ENCODE peak calls at places on chromosomes 6 and 20, in five cellular contexts. W is H9, F is anterior cingulate cortex, P is coronary artery, X is omental fat pad. C is an unnamed sample.

GRCh38 chr20:53910312-53911002 is 159.9 kb downstream of the BCAS1 start:
- DNase-seq in P (peak), X (no peak), W (no peak), F (no peak), C (no peak)

GRCh38 chr20:17895641-17896246 is 72.8 kb downstream of the SNX5 start:
- DNase-seq in P (no peak), W (no peak), F (no peak), X (peak), C (peak)

GRCh38 chr20:13262701-13263335 is 41.7 kb downstream of the ISM1 start:
- DNase-seq in W (no peak), F (no peak), P (no peak), X (no peak), C (no peak)

GRCh38 chr20:17964632-17965031 is 4.0 kb downstream of the SNX5 start:
- DNase-seq in F (no peak), X (no peak), P (no peak), W (no peak), C (no peak)

GRCh38 chr20:50980071-50980681 is 21.6 kb downstream of the MOCS3 start:
- DNase-seq in P (no peak), W (no peak), F (no peak), X (no peak), C (no peak)

GRCh38 chr6:41684311-41685182 is 46.3 kb downstream of the MDFI start:
- DNase-seq in F (no peak), W (no peak), X (no peak), P (no peak), C (no peak)

GRCh38 chr6:155955038-155955437 is 499.4 kb upstream of the NOX3 start:
- DNase-seq in F (no peak), W (peak), X (no peak), P (no peak), C (no peak)

GRCh38 chr6:11043961-11044711 is at the start of gene ELOVL2:
- DNase-seq in F (no peak), P (no peak), X (no peak), W (peak), C (no peak)

GRCh38 chr6:117548797-117549301 is 53.5 kb downstream of the GOPC start:
- DNase-seq in P (no peak), W (no peak), F (no peak), X (no peak), C (no peak)

GRCh38 chr6:6998194-6998569 is 109.6 kb upstream of the RREB1 start:
- DNase-seq in P (no peak), F (no peak), X (no peak), W (no peak), C (no peak)

GRCh38 chr6:137767931-137768690 is 98.9 kb upstream of the TNFAIP3 start:
- DNase-seq in P (no peak), F (no peak), X (no peak), W (no peak), C (no peak)

GRCh38 chr6:163404825-163405265 is 9.7 kb upstream of the QKI start:
- DNase-seq in W (no peak), P (no peak), X (no peak), F (no peak), C (peak)

GRCh38 chr20:32354592-32355416 is 3.3 kb upstream of the ASXL1 start:
- DNase-seq in P (no peak), F (no peak), W (no peak), X (no peak), C (no peak)

C was measured in head of caudate nucleus.